ENCODE peak calls at places on chromosomes 12 and 14, in six cellular contexts. F is HCT116, A is neural progenitor cell, U is PC-3, Y is hepatocyte, C is GM23248. M is an unnamed sample.

GRCh38 chr12:6827982-6828670 is at the start of gene P3H3:
- DNase-seq in C (peak), F (no peak), A (peak), Y (peak), U (no peak), M (peak)

GRCh38 chr12:113852695-113853490 is 113.2 kb downstream of the RBM19 start:
- DNase-seq in U (no peak), F (no peak), A (no peak), Y (no peak), C (no peak), M (no peak)

GRCh38 chr12:25317553-25317952 is 66.8 kb upstream of the KRAS start:
- DNase-seq in A (no peak), Y (no peak), C (no peak), U (no peak), F (no peak), M (no peak)

GRCh38 chr12:121996945-121997612 is 24.6 kb upstream of the BCL7A start:
- DNase-seq in F (no peak), A (no peak), U (peak), C (peak), Y (no peak), M (no peak)

GRCh38 chr12:98355322-98355721 is 160.1 kb upstream of the TMPO start:
- DNase-seq in A (no peak), F (no peak), U (peak), Y (no peak), C (peak), M (no peak)

GRCh38 chr12:116324684-116325664 is 47.5 kb upstream of the MED13L start:
- DNase-seq in A (no peak), F (no peak), U (no peak), Y (no peak), C (no peak), M (peak)

GRCh38 chr12:92044435-92044834 is 101.2 kb downstream of the BTG1 start:
- DNase-seq in Y (no peak), A (no peak), U (peak), F (no peak), C (no peak), M (no peak)

GRCh38 chr14:75702606-75703261 is 41.7 kb downstream of the TTLL5 start:
- DNase-seq in A (peak), F (no peak), Y (no peak), C (peak), U (no peak), M (no peak)

GRCh38 chr12:80170915-80171314 is 71.6 kb downstream of the OTOGL start:
- DNase-seq in C (no peak), U (peak), F (no peak), Y (no peak), A (no peak), M (no peak)

GRCh38 chr12:6361834-6362233 is 13.5 kb downstream of the SCNN1A start:
- DNase-seq in Y (no peak), F (no peak), A (no peak), C (no peak), U (peak), M (no peak)

GRCh38 chr12:44581642-44582242 is 294.4 kb downstream of the NELL2 start:
- DNase-seq in A (peak), U (no peak), F (no peak), Y (no peak), C (no peak), M (no peak)

GRCh38 chr12:30582943-30583342 is 112.7 kb downstream of the IPO8 start:
- DNase-seq in F (no peak), U (no peak), C (peak), Y (no peak), A (no peak), M (no peak)

GRCh38 chr14:93994919-93995682 is 2.0 kb upstream of the CCDC197 start:
- DNase-seq in U (peak), F (no peak), C (peak), A (no peak), Y (no peak), M (no peak)

GRCh38 chr14:25411933-25412757 is 362.2 kb upstream of the STXBP6 start:
- DNase-seq in U (peak), C (peak), A (peak), Y (peak), F (no peak), M (peak)

GRCh38 chr14:90399541-90400444 is 3.0 kb downstream of the CALM1 start:
- DNase-seq in U (peak), F (peak), Y (peak), C (peak), A (peak), M (peak)

GRCh38 chr14:104285483-104285790 is 147.1 kb downstream of the KIF26A start:
- DNase-seq in C (no peak), F (no peak), A (no peak), U (no peak), Y (no peak), M (no peak)

GRCh38 chr14:76348898-76349297 is 27.0 kb upstream of the ESRRB start:
- DNase-seq in Y (no peak), C (peak), A (peak), F (peak), U (peak), M (no peak)

GRCh38 chr12:31471823-31472222 is 119.1 kb downstream of the DENND5B start:
- DNase-seq in F (no peak), U (peak), C (no peak), Y (no peak), A (no peak), M (no peak)

GRCh38 chr14:104680806-104681688 is 8.4 kb upstream of the INF2 start:
- DNase-seq in U (peak), A (peak), F (no peak), Y (peak), C (peak), M (peak)

GRCh38 chr12:125683748-125684381 is 618.6 kb downstream of the AACS start:
- DNase-seq in F (no peak), C (no peak), Y (peak), A (peak), U (no peak), M (peak)

GRCh38 chr12:108214046-108214445 is 85.0 kb downstream of the WSCD2 start:
- DNase-seq in A (no peak), F (no peak), C (no peak), U (no peak), Y (no peak), M (no peak)

GRCh38 chr12:59587710-59588109 is 8.1 kb upstream of the SLC16A7 start:
- DNase-seq in F (no peak), Y (no peak), C (no peak), A (no peak), U (no peak), M (no peak)

GRCh38 chr14:63707216-63707615 is 20.6 kb downstream of the SGPP1 start:
- DNase-seq in C (no peak), A (no peak), U (no peak), F (no peak), Y (no peak), M (no peak)

GRCh38 chr12:50533203-50533584 is 28.4 kb downstream of the DIP2B start:
- DNase-seq in C (no peak), Y (no peak), F (no peak), U (peak), A (no peak), M (no peak)

GRCh38 chr12:121529184-121529583 is 51.6 kb downstream of the KDM2B start:
- DNase-seq in U (no peak), Y (no peak), F (no peak), A (no peak), C (no peak), M (no peak)

GRCh38 chr12:132079190-132079589 is 64.9 kb downstream of the DDX51 start:
- DNase-seq in A (no peak), Y (no peak), F (no peak), U (no peak), C (no peak), M (no peak)

GRCh38 chr12:122895757-122896636 is at the start of gene VPS37B:
- DNase-seq in C (peak), Y (peak), U (peak), F (peak), A (peak), M (no peak)

GRCh38 chr14:69586420-69586819 is 11.7 kb upstream of the CCDC177 start:
- DNase-seq in Y (no peak), C (no peak), A (no peak), U (no peak), F (no peak), M (no peak)

GRCh38 chr12:91810531-91810930 is 335.1 kb downstream of the BTG1 start:
- DNase-seq in F (no peak), U (no peak), Y (no peak), C (no peak), A (no peak), M (no peak)

GRCh38 chr14:75577724-75578098 is 709 bp upstream of the FLVCR2 start:
- DNase-seq in Y (peak), F (peak), C (peak), A (peak), U (peak), M (peak)

GRCh38 chr14:58455593-58456265 is 28.2 kb downstream of the KIAA0586 start:
- DNase-seq in U (peak), C (peak), Y (peak), A (no peak), F (no peak), M (no peak)

GRCh38 chr12:127078577-127079350 is 1188.2 kb upstream of the TMEM132C start:
- DNase-seq in Y (no peak), A (no peak), C (peak), F (no peak), U (peak), M (no peak)

GRCh38 chr14:92998957-92999356 is 76.0 kb downstream of the CHGA start:
- DNase-seq in U (no peak), Y (no peak), F (no peak), C (no peak), A (no peak), M (no peak)

GRCh38 chr12:84596276-84596675 is 316.3 kb downstream of the SLC6A15 start:
- DNase-seq in U (no peak), Y (no peak), F (no peak), C (no peak), A (no peak), M (no peak)

GRCh38 chr12:6627598-6627997 is 8.2 kb downstream of the LPAR5 start:
- DNase-seq in C (no peak), U (no peak), Y (no peak), F (no peak), A (no peak), M (peak)

GRCh38 chr12:120365675-120366340 is 3.2 kb downstream of the MSI1 start:
- DNase-seq in U (no peak), Y (peak), A (no peak), C (no peak), F (no peak), M (no peak)

GRCh38 chr14:34920339-34920738 is 45.2 kb upstream of the BAZ1A start:
- DNase-seq in U (peak), A (no peak), Y (no peak), C (no peak), F (no peak), M (no peak)
- TF ChIP-seq EZH2phosphoT487 in U (no peak), A (no peak), Y (no peak), C (no peak), F (no peak), M (no peak)

DNA sequence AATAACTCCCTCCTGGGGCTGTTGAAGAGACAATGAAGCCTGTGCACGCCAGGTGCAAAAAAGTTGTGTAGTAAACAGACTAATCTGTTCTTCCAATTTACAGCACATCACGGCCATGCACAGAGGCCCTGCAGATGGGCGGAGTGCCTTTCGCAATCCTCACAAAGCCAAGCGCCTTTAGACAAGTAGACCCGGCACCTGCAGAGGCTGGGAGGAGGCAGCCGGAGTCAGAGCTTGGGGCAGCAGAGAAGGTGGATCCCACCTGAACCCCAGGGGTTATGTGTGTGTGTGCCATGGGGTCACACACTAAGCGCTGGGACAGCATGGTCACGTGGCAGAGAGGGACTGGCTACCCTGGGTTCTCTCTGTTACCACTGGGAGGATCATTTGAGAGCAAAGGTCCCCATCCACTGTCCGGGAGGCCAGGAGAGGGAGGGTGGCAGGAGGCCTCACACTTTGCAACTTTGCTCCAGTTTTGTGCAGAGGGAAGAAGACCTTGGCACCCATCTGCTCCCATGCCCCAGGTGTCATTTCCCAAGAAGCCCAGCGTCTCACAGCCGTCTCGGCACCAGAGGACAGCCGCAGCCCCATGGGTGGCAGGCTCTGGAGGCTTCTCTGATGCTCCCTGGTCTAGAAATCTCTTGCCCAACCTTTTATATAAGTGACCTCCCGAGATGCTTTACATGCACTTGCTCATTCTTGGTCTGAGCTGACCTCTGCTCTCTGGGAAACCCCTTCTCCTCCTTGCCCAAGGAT is 80.0 kb upstream of the DICER1 start:
- DNase-seq in Y (no peak), A (no peak), F (no peak), C (no peak), U (no peak), M (no peak)
- TF ChIP-seq EZH2phosphoT487 in Y (no peak), A (no peak), F (no peak), C (no peak), U (no peak), M (no peak)

DNA sequence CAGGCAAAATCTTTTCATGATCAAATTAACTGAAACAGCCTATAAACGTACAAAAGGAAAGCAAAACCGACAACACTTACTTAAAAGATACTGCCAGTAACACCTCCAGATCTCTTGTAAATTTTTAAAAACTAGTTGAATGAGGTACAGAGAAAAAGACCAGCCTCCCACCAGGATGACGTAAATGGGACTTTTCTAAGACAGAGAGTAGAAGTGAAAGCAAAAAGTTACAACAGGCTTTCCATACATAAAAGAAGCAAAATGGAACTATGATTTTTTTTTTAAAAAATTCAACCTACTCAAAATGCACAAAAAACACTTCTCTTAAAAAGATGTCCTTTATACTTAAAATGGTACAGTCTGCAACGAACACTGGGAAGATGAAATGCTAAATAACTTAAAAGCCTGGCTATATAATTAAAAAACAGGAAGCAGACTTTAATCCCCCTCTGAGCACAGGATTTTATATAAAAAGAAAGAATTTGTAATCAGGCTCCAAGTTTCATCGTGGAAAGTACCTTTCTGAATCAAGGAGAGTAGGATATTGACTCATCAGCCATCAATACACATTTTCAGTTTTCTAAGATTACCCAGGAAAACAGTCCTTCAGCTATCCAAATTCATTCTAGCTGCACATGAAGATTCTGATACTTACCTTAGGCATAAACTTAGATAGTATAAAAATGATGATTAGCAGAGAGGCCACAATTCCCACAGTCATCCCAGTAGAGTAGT is 14.2 kb upstream of the MYO1A start:
- DNase-seq in A (no peak), U (no peak), F (no peak), C (no peak), Y (no peak), M (peak)
- TF ChIP-seq EZH2phosphoT487 in A (no peak), U (no peak), F (no peak), C (no peak), Y (no peak), M (no peak)

DNA sequence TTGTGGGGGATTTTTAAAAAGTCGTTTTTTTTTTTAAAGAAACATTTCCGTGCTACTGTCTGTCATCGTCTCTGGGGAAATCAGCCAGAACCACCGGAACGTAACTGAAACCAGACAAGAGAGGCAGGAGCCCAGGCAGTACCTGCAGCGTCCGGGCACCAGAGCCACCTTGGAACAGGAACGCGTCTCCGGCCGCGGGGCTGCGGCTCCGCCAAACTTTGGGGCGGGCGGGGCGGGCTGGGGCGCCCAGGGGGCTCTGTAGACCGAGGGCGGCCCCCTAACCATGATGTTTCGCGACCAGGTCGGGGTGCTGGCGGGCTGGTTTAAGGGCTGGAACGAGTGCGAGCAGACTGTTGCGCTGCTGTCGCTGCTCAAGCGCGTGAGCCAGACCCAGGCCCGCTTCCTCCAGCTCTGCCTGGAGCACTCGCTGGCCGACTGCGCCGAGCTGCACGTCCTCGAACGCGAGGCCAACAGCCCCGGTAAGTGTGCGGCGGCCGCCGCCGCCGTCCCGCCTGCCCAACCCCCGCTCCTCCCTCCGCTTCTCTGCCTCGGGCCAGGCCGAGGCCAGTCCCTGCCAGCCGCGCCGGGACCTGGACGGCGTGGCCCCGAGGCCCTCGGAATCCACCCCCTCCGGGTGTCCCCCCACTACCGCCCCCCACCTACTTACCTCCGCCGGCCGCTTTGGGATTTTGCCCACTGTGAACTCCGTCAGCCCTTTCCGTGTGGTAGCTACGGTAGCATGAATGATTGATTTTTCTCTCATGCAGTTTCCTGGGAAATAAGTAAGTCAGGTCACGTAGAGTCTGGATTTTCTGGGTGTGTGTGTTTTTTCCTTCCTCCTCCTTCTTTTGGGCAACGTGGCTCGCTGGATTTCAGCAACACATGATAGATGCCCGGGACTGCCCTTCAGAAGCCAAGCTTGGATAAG is 970 bp downstream of the SAMD4A start:
- DNase-seq in C (peak), F (no peak), Y (peak), U (peak), A (peak), M (peak)
- TF ChIP-seq EZH2phosphoT487 in C (no peak), F (no peak), Y (no peak), U (no peak), A (no peak), M (no peak)

GRCh38 chr14:100709956-100710284 is 16.8 kb upstream of the DLK1 start:
- DNase-seq in F (no peak), C (no peak), Y (no peak), A (no peak), U (no peak), M (no peak)

GRCh38 chr14:100710391-100711116 is 16.1 kb upstream of the DLK1 start:
- DNase-seq in C (no peak), U (no peak), A (no peak), Y (no peak), F (no peak), M (no peak)

GRCh38 chr14:100712490-100712889 is 14.2 kb upstream of the DLK1 start:
- DNase-seq in Y (no peak), C (no peak), A (no peak), U (peak), F (no peak), M (no peak)

GRCh38 chr14:100711117-100711462 is 15.6 kb upstream of the DLK1 start:
- DNase-seq in U (no peak), Y (no peak), F (no peak), A (no peak), C (no peak), M (no peak)

GRCh38 chr14:100711493-100711892 is 15.2 kb upstream of the DLK1 start:
- DNase-seq in Y (no peak), A (no peak), C (no peak), U (no peak), F (no peak), M (no peak)
- TF ChIP-seq EZH2phosphoT487 in Y (no peak), A (no peak), C (no peak), U (no peak), F (no peak), M (no peak)

GRCh38 chr14:23061995-23062394 is 4.7 kb upstream of the CDH24 start:
- DNase-seq in F (peak), U (peak), C (peak), A (no peak), Y (peak), M (no peak)
- TF ChIP-seq EZH2phosphoT487 in F (no peak), U (no peak), C (no peak), A (no peak), Y (no peak), M (no peak)

GRCh38 chr14:72644758-72645489 is 249.0 kb downstream of the DPF3 start:
- DNase-seq in U (no peak), F (peak), A (no peak), C (peak), Y (no peak), M (no peak)
- TF ChIP-seq EZH2phosphoT487 in U (no peak), F (no peak), A (no peak), C (no peak), Y (no peak), M (no peak)

GRCh38 chr12:5187136-5187535 is 143.5 kb downstream of the KCNA5 start:
- DNase-seq in F (no peak), U (no peak), A (no peak), Y (no peak), C (no peak), M (no peak)
- TF ChIP-seq EZH2phosphoT487 in F (no peak), U (no peak), A (no peak), Y (no peak), C (no peak), M (no peak)

GRCh38 chr14:65243766-65244442 is 141.6 kb upstream of the MAX start:
- DNase-seq in F (no peak), Y (peak), U (peak), A (no peak), C (peak), M (peak)
- TF ChIP-seq EZH2phosphoT487 in F (no peak), Y (no peak), U (no peak), A (no peak), C (no peak), M (no peak)

M was measured in OCI-LY7.